ENCODE peak calls at places on chromosome 18, in four cellular contexts. L is HepG2, N is A549, Y is K562. S is an unnamed sample.

GRCh38 chr18:32443356-32443755 is 27.3 kb downstream of the GAREM1 start:
- DNase-seq in L (no peak), N (no peak), Y (no peak), S (no peak)

GRCh38 chr18:46497129-46497528 is 159.9 kb downstream of the LOXHD1 start:
- DNase-seq in N (no peak), Y (peak), L (peak), S (no peak)

GRCh38 chr18:13218376-13219011 is at the start of gene LDLRAD4:
- DNase-seq in L (no peak), Y (no peak), N (no peak), S (peak)

GRCh38 chr18:22844643-22845042 is 88.5 kb upstream of the RBBP8 start:
- DNase-seq in Y (no peak), N (no peak), L (no peak), S (no peak)

GRCh38 chr18:63515279-63515678 is 26.9 kb upstream of the SERPINB12 start:
- DNase-seq in L (no peak), Y (no peak), N (no peak), S (no peak)

GRCh38 chr18:21261352-21261751 is 19.3 kb downstream of the GREB1L start:
- DNase-seq in Y (no peak), L (no peak), N (no peak), S (no peak)

GRCh38 chr18:45557779-45558178 is 57.5 kb upstream of the SLC14A2 start:
- DNase-seq in L (no peak), N (no peak), Y (no peak), S (no peak)

GRCh38 chr18:44715841-44716240 is 35.2 kb downstream of the SETBP1 start:
- DNase-seq in N (no peak), Y (no peak), L (no peak), S (no peak)

GRCh38 chr18:73942956-73943355 is 204.7 kb downstream of the FBXO15 start:
- DNase-seq in Y (no peak), L (no peak), N (no peak), S (no peak)

GRCh38 chr18:26928669-26929313 is 63.3 kb upstream of the AQP4 start:
- DNase-seq in N (no peak), L (no peak), Y (no peak), S (no peak)

GRCh38 chr18:48931680-48932461 is 18.9 kb downstream of the SMAD7 start:
- DNase-seq in Y (peak), N (no peak), L (no peak), S (no peak)

GRCh38 chr18:12305930-12306629 is 2.0 kb upstream of the TUBB6 start:
- DNase-seq in L (no peak), Y (peak), N (no peak), S (no peak)

GRCh38 chr18:49149011-49149410 is 198.2 kb upstream of the SMAD7 start:
- DNase-seq in L (no peak), N (no peak), Y (no peak), S (no peak)

GRCh38 chr18:13120255-13120654 is 98.3 kb upstream of the LDLRAD4 start:
- DNase-seq in L (no peak), N (no peak), Y (no peak), S (no peak)

GRCh38 chr18:159037-159652 is 788 bp downstream of the USP14 start:
- DNase-seq in N (peak), Y (peak), L (peak), S (peak)

GRCh38 chr18:13606589-13607254 is 119.6 kb downstream of the FAM210A start:
- DNase-seq in N (no peak), L (no peak), Y (no peak), S (no peak)

GRCh38 chr18:5145168-5145857 is 51.7 kb downstream of the AKAIN1 start:
- DNase-seq in N (no peak), L (no peak), Y (no peak), S (no peak)

GRCh38 chr18:45056907-45057306 is 376.2 kb downstream of the SETBP1 start:
- DNase-seq in L (no peak), N (no peak), Y (no peak), S (no peak)

GRCh38 chr18:48292229-48292628 is 117.0 kb downstream of the ZBTB7C start:
- DNase-seq in N (no peak), L (no peak), Y (no peak), S (no peak)

GRCh38 chr18:29892960-29893558 is 1149.5 kb downstream of the DSC3 start:
- DNase-seq in N (peak), Y (peak), L (no peak), S (peak)

DNA sequence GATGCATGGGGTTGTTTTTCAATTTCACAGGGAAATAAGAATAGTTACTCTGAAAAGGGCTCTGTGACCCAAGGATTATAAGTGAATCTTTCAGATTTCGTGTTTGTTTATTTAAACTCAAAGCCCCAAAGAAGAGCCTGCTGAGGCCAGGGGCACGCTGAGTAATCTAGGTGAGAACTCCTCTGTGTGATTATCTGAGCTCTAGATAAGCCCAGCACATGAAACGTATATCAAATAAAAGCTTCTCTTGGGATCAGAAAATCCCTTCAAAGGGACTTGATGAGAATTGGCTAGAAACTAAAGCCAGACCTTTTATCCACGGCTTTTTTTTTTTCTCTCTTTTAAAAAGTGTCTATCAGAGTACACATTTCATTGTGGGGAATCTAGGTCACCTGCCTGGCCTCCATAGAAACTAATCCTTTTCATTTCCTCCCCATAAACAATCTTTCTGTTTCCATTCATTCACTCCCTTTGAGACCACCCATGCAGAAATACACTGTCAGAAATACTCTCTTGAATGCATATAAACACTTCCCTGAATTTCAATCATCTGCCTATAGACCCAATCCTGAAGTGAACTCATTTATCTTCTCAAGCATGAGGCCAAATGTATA is 137.4 kb downstream of the RIT2 start:
- DNase-seq in Y (no peak), L (no peak), N (no peak), S (no peak)
- TF ChIP-seq EP300 in Y (no peak), L (no peak), N (no peak), S (no peak)

DNA sequence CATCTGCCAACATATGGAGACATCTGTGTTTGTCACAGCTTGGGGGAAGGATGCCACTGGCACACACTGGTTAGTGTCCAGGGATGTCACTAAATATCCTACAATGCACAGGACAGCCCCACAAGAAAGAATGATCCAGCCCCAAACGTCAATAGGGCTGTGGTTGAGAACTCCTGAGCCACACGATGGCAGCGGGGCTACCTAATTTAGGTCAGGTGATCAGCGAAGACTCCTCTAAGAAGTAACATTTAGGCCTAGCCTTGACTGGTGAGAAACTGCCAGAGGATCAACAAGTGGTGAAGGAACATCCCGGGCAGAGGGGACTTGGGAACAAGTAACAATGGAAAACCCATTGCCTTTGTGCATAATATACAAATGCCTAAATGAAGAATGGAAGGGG is 5.0 kb upstream of the TGIF1 start:
- DNase-seq in L (no peak), N (no peak), Y (peak), S (no peak)
- TF ChIP-seq RFX5 in L (no peak), N (no peak), Y (no peak), S (no peak)

GRCh38 chr18:58776084-58776483 is 88.6 kb upstream of the ZNF532 start:
- DNase-seq in L (no peak), Y (no peak), N (no peak), S (no peak)

GRCh38 chr18:58784601-58785137 is 80.0 kb upstream of the ZNF532 start:
- DNase-seq in N (peak), L (no peak), Y (no peak), S (no peak)

GRCh38 chr18:58780045-58780444 is 84.6 kb upstream of the ZNF532 start:
- DNase-seq in L (no peak), N (no peak), Y (peak), S (no peak)

GRCh38 chr18:58781627-58782194 is 83.0 kb upstream of the ZNF532 start:
- DNase-seq in L (peak), Y (peak), N (peak), S (peak)

GRCh38 chr18:58779514-58779913 is 85.2 kb upstream of the ZNF532 start:
- DNase-seq in N (no peak), L (no peak), Y (no peak), S (no peak)
- TF ChIP-seq EP300 in N (no peak), L (no peak), Y (no peak), S (no peak)

GRCh38 chr18:75183524-75183923 is 25.4 kb downstream of the PTGR3 start:
- DNase-seq in N (no peak), Y (no peak), L (no peak), S (no peak)
- TF ChIP-seq RFX5 in N (no peak), Y (no peak), L (no peak), S (no peak)

GRCh38 chr18:79397288-79397829 is 1.6 kb downstream of the NFATC1 start:
- DNase-seq in L (no peak), N (no peak), Y (no peak), S (no peak)

GRCh38 chr18:79400091-79400590 is 4.4 kb downstream of the NFATC1 start:
- DNase-seq in L (no peak), Y (peak), N (no peak), S (no peak)

GRCh38 chr18:79396431-79397287 is 929 bp downstream of the NFATC1 start:
- DNase-seq in L (no peak), N (peak), Y (peak), S (no peak)

GRCh38 chr18:79399275-79400081 is 3.7 kb downstream of the NFATC1 start:
- DNase-seq in L (no peak), N (no peak), Y (no peak), S (no peak)

DNA sequence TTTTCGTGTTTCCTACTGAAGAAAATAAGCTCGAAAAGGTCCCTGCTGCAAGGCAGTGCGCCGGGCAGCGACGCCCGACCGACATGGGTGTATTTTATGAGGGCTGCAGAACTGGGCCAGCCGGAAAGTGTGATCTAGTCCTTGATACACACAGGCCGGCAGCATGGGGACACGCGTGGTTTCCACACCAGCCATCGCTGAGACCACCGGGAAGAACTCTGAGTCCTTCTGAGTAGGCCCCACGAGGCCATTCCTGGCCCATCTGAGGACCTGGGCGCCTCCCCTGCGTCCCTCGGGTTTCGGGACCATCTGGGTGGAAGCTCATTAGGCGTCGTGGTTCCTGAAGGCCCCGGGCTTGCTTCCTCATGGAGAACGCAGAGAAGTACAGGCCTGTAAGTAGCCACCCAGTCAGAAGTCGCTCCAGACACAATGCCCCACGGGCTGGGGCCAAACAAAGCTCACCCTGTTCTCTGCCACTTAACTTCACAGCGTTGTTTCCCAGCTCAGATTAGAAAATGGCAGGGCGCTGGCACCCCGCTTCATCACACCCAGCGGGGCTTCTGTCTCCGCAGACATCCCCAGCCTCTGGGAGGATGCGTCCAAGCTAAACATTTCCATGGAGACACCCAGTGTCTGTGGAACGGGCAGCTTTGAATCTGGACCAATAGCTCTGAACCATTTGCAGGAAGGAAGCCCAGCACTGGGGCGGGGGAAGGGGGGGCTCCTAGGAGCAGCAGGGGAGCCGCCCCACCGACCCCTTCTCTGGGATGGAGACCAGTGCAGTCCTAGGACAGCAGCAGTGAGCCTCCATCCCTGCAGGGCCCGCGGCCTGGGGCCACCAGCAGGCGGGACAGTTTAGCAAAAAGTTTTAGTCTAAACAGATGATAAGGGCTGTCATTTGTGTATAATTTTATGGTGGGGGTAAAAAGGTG is 2.4 kb downstream of the NFATC1 start:
- DNase-seq in Y (no peak), N (no peak), L (no peak), S (no peak)
- TF ChIP-seq EP300 in Y (no peak), N (no peak), L (no peak), S (no peak)

DNA sequence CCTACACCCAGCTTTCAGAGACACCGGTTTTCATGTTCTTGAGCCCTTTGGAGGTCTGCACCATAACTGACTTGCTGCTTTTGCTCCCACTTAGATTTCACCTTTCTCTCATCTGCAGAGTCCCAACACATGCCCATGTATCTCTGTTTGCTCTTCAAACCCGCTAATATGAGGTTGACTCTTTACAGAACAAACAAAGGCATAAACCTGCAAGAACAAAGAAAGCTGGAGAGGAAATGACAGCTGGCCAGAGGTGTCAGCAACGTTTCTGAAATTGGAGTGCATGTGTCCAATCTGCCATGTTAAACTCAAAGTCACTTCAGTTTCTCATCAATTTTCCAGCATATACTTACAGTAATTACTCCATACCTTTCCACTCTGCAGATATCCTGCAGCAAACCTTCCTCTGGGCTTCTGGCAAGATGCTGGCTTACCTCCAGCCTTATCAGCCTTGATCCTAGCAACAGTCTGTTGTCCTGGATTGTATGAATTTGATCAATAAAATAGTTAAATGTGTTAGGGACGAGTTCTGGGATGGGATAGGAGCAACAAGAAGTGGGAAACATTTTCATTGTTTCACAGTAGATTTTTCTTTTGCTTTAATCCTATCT is 157.4 kb downstream of the FHOD3 start:
- DNase-seq in Y (no peak), L (no peak), N (no peak), S (no peak)
- TF ChIP-seq RFX5 in Y (no peak), L (no peak), N (no peak), S (no peak)

GRCh38 chr18:50819727-50820378 is at the start of gene MRO:
- DNase-seq in N (peak), L (peak), Y (peak), S (peak)
- TF ChIP-seq EP300 in N (no peak), L (no peak), Y (no peak), S (no peak)

GRCh38 chr18:7676253-7676873 is 109.2 kb downstream of the PTPRM start:
- DNase-seq in N (no peak), Y (no peak), L (no peak), S (no peak)

GRCh38 chr18:7666195-7666776 is 99.2 kb downstream of the PTPRM start:
- DNase-seq in L (no peak), N (no peak), Y (no peak), S (no peak)

GRCh38 chr18:7677001-7677400 is 109.9 kb downstream of the PTPRM start:
- DNase-seq in Y (no peak), N (no peak), L (no peak), S (no peak)

GRCh38 chr18:7668392-7668791 is 101.3 kb downstream of the PTPRM start:
- DNase-seq in L (no peak), N (no peak), Y (no peak), S (no peak)

GRCh38 chr18:7671105-7671504 is 104.0 kb downstream of the PTPRM start:
- DNase-seq in Y (no peak), L (no peak), N (no peak), S (no peak)
- TF ChIP-seq RFX5 in Y (no peak), L (no peak), N (no peak), S (no peak)

DNA sequence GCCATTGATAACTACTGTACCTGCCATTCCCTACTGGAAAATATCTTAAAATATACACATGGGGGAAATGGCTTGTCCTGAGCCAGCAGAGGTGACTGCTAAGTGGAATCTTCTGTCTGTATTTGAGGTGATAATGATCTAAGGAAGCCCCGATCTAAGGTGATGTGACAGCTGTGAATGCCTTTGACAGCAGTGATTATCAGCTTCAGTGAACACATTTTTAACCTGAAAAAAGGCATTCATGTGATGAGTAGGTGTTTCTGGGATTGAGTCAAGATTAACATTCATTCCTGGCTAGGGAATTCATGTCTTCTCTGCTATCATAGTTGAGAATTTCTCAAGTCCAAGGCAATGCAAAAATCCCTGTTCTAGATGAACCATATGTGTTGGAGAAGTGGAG is 9.1 kb upstream of the MAPRE2 start:
- DNase-seq in Y (no peak), L (no peak), N (no peak), S (no peak)
- TF ChIP-seq EP300 in Y (no peak), L (no peak), N (no peak), S (no peak)